ENCODE peak calls at places on chromosomes 16 and 17, in five cellular contexts. One of them, this sample, is unnamed.

GRCh38 chr17:2925011-2925410 is 128.8 kb downstream of the RAP1GAP2 start:
- DNase-seq in ELR: no peak
- DNase-seq in NCI-H748 treated with DMSO at 0.1 percent for 48 hours: no peak
- DNase-seq in stimulated activated CD4-positive, alpha-beta T cell treated with anti-CD3 and anti-CD28 coated beads, Interleukin-15, amount 100 ng/mL, for 1 hour: no peak
- DNase-seq in T-helper 22 cell: no peak
- DNase-seq in this sample: no peak

GRCh38 chr16:983044-984030 is 1.8 kb downstream of the SOX8 start:
- DNase-seq in ELR: no peak
- DNase-seq in NCI-H748 treated with DMSO at 0.1 percent for 48 hours: no peak
- DNase-seq in stimulated activated CD4-positive, alpha-beta T cell treated with anti-CD3 and anti-CD28 coated beads, Interleukin-15, amount 100 ng/mL, for 1 hour: no peak
- DNase-seq in T-helper 22 cell: no peak
- DNase-seq in this sample: no peak

GRCh38 chr17:72192409-72193192 is 71.8 kb downstream of the SOX9 start:
- DNase-seq in ELR: peak; percentile 94
- DNase-seq in NCI-H748 treated with DMSO at 0.1 percent for 48 hours: no peak
- DNase-seq in stimulated activated CD4-positive, alpha-beta T cell treated with anti-CD3 and anti-CD28 coated beads, Interleukin-15, amount 100 ng/mL, for 1 hour: no peak
- DNase-seq in T-helper 22 cell: no peak
- DNase-seq in this sample: peak; percentile 81

GRCh38 chr16:66324785-66325184 is 41.7 kb upstream of the CDH5 start:
- DNase-seq in ELR: peak; percentile 51
- DNase-seq in NCI-H748 treated with DMSO at 0.1 percent for 48 hours: no peak
- DNase-seq in stimulated activated CD4-positive, alpha-beta T cell treated with anti-CD3 and anti-CD28 coated beads, Interleukin-15, amount 100 ng/mL, for 1 hour: no peak
- DNase-seq in T-helper 22 cell: no peak
- DNase-seq in this sample: peak; percentile 53

GRCh38 chr16:49491736-49492089 is 118.1 kb downstream of the C16orf78 start:
- DNase-seq in ELR: no peak
- DNase-seq in NCI-H748 treated with DMSO at 0.1 percent for 48 hours: no peak
- DNase-seq in stimulated activated CD4-positive, alpha-beta T cell treated with anti-CD3 and anti-CD28 coated beads, Interleukin-15, amount 100 ng/mL, for 1 hour: no peak
- DNase-seq in T-helper 22 cell: no peak
- DNase-seq in this sample: no peak

GRCh38 chr17:72271603-72272002 is 150.8 kb downstream of the SOX9 start:
- DNase-seq in ELR: no peak
- DNase-seq in NCI-H748 treated with DMSO at 0.1 percent for 48 hours: no peak
- DNase-seq in stimulated activated CD4-positive, alpha-beta T cell treated with anti-CD3 and anti-CD28 coated beads, Interleukin-15, amount 100 ng/mL, for 1 hour: no peak
- DNase-seq in T-helper 22 cell: no peak
- DNase-seq in this sample: no peak

GRCh38 chr16:57892041-57892440 is 78.9 kb downstream of the CNGB1 start:
- DNase-seq in ELR: peak; percentile 97
- DNase-seq in NCI-H748 treated with DMSO at 0.1 percent for 48 hours: no peak
- DNase-seq in stimulated activated CD4-positive, alpha-beta T cell treated with anti-CD3 and anti-CD28 coated beads, Interleukin-15, amount 100 ng/mL, for 1 hour: no peak
- DNase-seq in T-helper 22 cell: no peak
- DNase-seq in this sample: peak; percentile 85

GRCh38 chr17:13931752-13932477 is 137.4 kb upstream of the COX10 start:
- DNase-seq in ELR: no peak
- DNase-seq in NCI-H748 treated with DMSO at 0.1 percent for 48 hours: no peak
- DNase-seq in stimulated activated CD4-positive, alpha-beta T cell treated with anti-CD3 and anti-CD28 coated beads, Interleukin-15, amount 100 ng/mL, for 1 hour: no peak
- DNase-seq in T-helper 22 cell: no peak
- DNase-seq in this sample: peak; percentile 76

GRCh38 chr17:55641559-55642160 is 81.0 kb downstream of the TMEM100 start:
- DNase-seq in ELR: peak; percentile 64
- DNase-seq in NCI-H748 treated with DMSO at 0.1 percent for 48 hours: no peak
- DNase-seq in stimulated activated CD4-positive, alpha-beta T cell treated with anti-CD3 and anti-CD28 coated beads, Interleukin-15, amount 100 ng/mL, for 1 hour: peak; percentile 8
- DNase-seq in T-helper 22 cell: no peak
- DNase-seq in this sample: peak; percentile 66

GRCh38 chr17:17741346-17742023 is 60.2 kb downstream of the RAI1 start:
- DNase-seq in ELR: no peak
- DNase-seq in NCI-H748 treated with DMSO at 0.1 percent for 48 hours: no peak
- DNase-seq in stimulated activated CD4-positive, alpha-beta T cell treated with anti-CD3 and anti-CD28 coated beads, Interleukin-15, amount 100 ng/mL, for 1 hour: no peak
- DNase-seq in T-helper 22 cell: no peak
- DNase-seq in this sample: no peak

GRCh38 chr17:10761281-10761680 is 31.5 kb upstream of the TMEM220 start:
- DNase-seq in ELR: no peak
- DNase-seq in NCI-H748 treated with DMSO at 0.1 percent for 48 hours: no peak
- DNase-seq in stimulated activated CD4-positive, alpha-beta T cell treated with anti-CD3 and anti-CD28 coated beads, Interleukin-15, amount 100 ng/mL, for 1 hour: no peak
- DNase-seq in T-helper 22 cell: no peak
- DNase-seq in this sample: no peak

GRCh38 chr17:21058098-21058893 is 15.5 kb upstream of the USP22 start:
- DNase-seq in ELR: peak; percentile 68
- DNase-seq in NCI-H748 treated with DMSO at 0.1 percent for 48 hours: no peak
- DNase-seq in stimulated activated CD4-positive, alpha-beta T cell treated with anti-CD3 and anti-CD28 coated beads, Interleukin-15, amount 100 ng/mL, for 1 hour: no peak
- DNase-seq in T-helper 22 cell: no peak
- DNase-seq in this sample: peak; percentile 52

GRCh38 chr16:84766978-84767773 is 52.6 kb upstream of the CRISPLD2 start:
- DNase-seq in ELR: no peak
- DNase-seq in NCI-H748 treated with DMSO at 0.1 percent for 48 hours: no peak
- DNase-seq in stimulated activated CD4-positive, alpha-beta T cell treated with anti-CD3 and anti-CD28 coated beads, Interleukin-15, amount 100 ng/mL, for 1 hour: no peak
- DNase-seq in T-helper 22 cell: no peak
- DNase-seq in this sample: no peak

GRCh38 chr17:39212841-39213480 is 12.8 kb downstream of the STAC2 start:
- DNase-seq in ELR: no peak
- DNase-seq in NCI-H748 treated with DMSO at 0.1 percent for 48 hours: no peak
- DNase-seq in stimulated activated CD4-positive, alpha-beta T cell treated with anti-CD3 and anti-CD28 coated beads, Interleukin-15, amount 100 ng/mL, for 1 hour: no peak
- DNase-seq in T-helper 22 cell: no peak
- DNase-seq in this sample: peak; percentile 37

GRCh38 chr17:77506371-77506991 is 365.7 kb downstream of the SEC14L1 start:
- DNase-seq in ELR: no peak
- DNase-seq in NCI-H748 treated with DMSO at 0.1 percent for 48 hours: no peak
- DNase-seq in stimulated activated CD4-positive, alpha-beta T cell treated with anti-CD3 and anti-CD28 coated beads, Interleukin-15, amount 100 ng/mL, for 1 hour: no peak
- DNase-seq in T-helper 22 cell: no peak
- DNase-seq in this sample: no peak